ENCODE peak calls at places on chromosome 19, in four cellular contexts. L is prostate gland, K is tibial nerve, Y is thoracic aorta. M is an unnamed sample.

GRCh38 chr19:33303791-33304759 is 1.7 kb upstream of the CEBPA start:
- DNase-seq in L (peak), K (no peak), Y (no peak), M (no peak)

GRCh38 chr19:49976496-49976895 is 15.5 kb upstream of the SIGLEC11 start:
- DNase-seq in L (no peak), K (no peak), Y (no peak), M (no peak)

GRCh38 chr19:39409886-39410619 is 2.4 kb upstream of the PLEKHG2 start:
- DNase-seq in L (peak), K (peak), Y (no peak), M (no peak)

GRCh38 chr19:2726904-2727639 is 5.9 kb upstream of the DIRAS1 start:
- DNase-seq in L (no peak), K (no peak), Y (no peak), M (no peak)

GRCh38 chr19:55391702-55392615 is 6.2 kb downstream of the RPL28 start:
- DNase-seq in L (no peak), K (no peak), Y (no peak), M (no peak)

GRCh38 chr19:46471116-46471733 is at the start of gene PNMA8A:
- DNase-seq in L (no peak), K (no peak), Y (peak), M (peak)

GRCh38 chr19:23415561-23416191 is 20.4 kb upstream of the ZNF91 start:
- DNase-seq in L (no peak), K (no peak), Y (no peak), M (peak)

GRCh38 chr19:14786421-14786851 is 8.1 kb upstream of the ADGRE2 start:
- DNase-seq in L (peak), K (no peak), Y (no peak), M (no peak)

GRCh38 chr19:56671613-56671994 is at the start of gene ZNF835:
- DNase-seq in L (peak), K (peak), Y (peak), M (no peak)

GRCh38 chr19:6588508-6589345 is 2.2 kb downstream of the CD70 start:
- DNase-seq in L (no peak), K (no peak), Y (no peak), M (no peak)

GRCh38 chr19:3821156-3821555 is 35.0 kb upstream of the MATK start:
- DNase-seq in L (no peak), K (no peak), Y (no peak), M (no peak)

GRCh38 chr19:14105680-14106079 is 11.9 kb downstream of the PRKACA start:
- DNase-seq in L (no peak), K (no peak), Y (no peak), M (no peak)

GRCh38 chr19:39420769-39421168 is 8.3 kb downstream of the PLEKHG2 start:
- DNase-seq in L (no peak), K (no peak), Y (no peak), M (no peak)

GRCh38 chr19:14122924-14123323 is 5.4 kb upstream of the PRKACA start:
- DNase-seq in L (no peak), K (no peak), Y (no peak), M (no peak)

GRCh38 chr19:23420824-23421223 is 25.6 kb upstream of the ZNF91 start:
- DNase-seq in L (no peak), K (no peak), Y (no peak), M (no peak)

GRCh38 chr19:54172764-54173699 is at the start of gene TMC4:
- DNase-seq in L (peak), K (no peak), Y (no peak), M (no peak)

GRCh38 chr19:14441041-14441938 is 8.2 kb downstream of the PKN1 start:
- DNase-seq in L (no peak), K (no peak), Y (no peak), M (no peak)

GRCh38 chr19:5181331-5181730 is 159.3 kb downstream of the PTPRS start:
- DNase-seq in L (no peak), K (no peak), Y (no peak), M (no peak)

GRCh38 chr19:2300533-2300932 is 7.4 kb downstream of the LINGO3 start:
- DNase-seq in L (no peak), K (no peak), Y (no peak), M (no peak)

GRCh38 chr19:609001-609340 is 19.3 kb downstream of the HCN2 start:
- DNase-seq in L (no peak), K (no peak), Y (no peak), M (no peak)

GRCh38 chr19:24046550-24046949 is 40.4 kb upstream of the ZNF254 start:
- DNase-seq in L (no peak), K (no peak), Y (no peak), M (no peak)

GRCh38 chr19:49468746-49469447 is 5.1 kb upstream of the FLT3LG start:
- DNase-seq in L (peak), K (peak), Y (peak), M (no peak)

GRCh38 chr19:55117063-55117635 is 288 bp downstream of the PPP1R12C start:
- DNase-seq in L (no peak), K (no peak), Y (no peak), M (no peak)

GRCh38 chr19:54133312-54133956 is 4.1 kb upstream of the CNOT3 start:
- DNase-seq in L (no peak), K (no peak), Y (no peak), M (no peak)

GRCh38 chr19:19515764-19516519 is at the start of gene NDUFA13:
- DNase-seq in L (peak), K (peak), Y (peak), M (peak)
- TF ChIP-seq CTCF in L (no peak), K (no peak), Y (no peak), M (no peak)

GRCh38 chr19:36139473-36140288 is at the start of gene CAPNS1:
- DNase-seq in L (peak), K (peak), Y (peak), M (peak)
- TF ChIP-seq CTCF in L (no peak), K (no peak), Y (peak), M (no peak)

GRCh38 chr19:34847393-34847792 is 74.4 kb upstream of the ZNF599 start:
- DNase-seq in L (no peak), K (no peak), Y (no peak), M (no peak)

GRCh38 chr19:34853369-34853768 is 73.3 kb upstream of the ZNF30 start:
- DNase-seq in L (no peak), K (no peak), Y (no peak), M (no peak)

GRCh38 chr19:34856052-34856451 is 70.7 kb upstream of the ZNF30 start:
- DNase-seq in L (no peak), K (no peak), Y (no peak), M (no peak)

GRCh38 chr19:34851277-34851804 is 75.4 kb upstream of the ZNF30 start:
- DNase-seq in L (no peak), K (no peak), Y (no peak), M (no peak)
- TF ChIP-seq CTCF in L (no peak), K (no peak), Y (no peak), M (no peak)

GRCh38 chr19:17511724-17512573 is 500 bp downstream of the PGLS start:
- DNase-seq in L (peak), K (peak), Y (peak), M (no peak)
- TF ChIP-seq CTCF in L (peak), K (peak), Y (no peak), M (no peak)

DNA sequence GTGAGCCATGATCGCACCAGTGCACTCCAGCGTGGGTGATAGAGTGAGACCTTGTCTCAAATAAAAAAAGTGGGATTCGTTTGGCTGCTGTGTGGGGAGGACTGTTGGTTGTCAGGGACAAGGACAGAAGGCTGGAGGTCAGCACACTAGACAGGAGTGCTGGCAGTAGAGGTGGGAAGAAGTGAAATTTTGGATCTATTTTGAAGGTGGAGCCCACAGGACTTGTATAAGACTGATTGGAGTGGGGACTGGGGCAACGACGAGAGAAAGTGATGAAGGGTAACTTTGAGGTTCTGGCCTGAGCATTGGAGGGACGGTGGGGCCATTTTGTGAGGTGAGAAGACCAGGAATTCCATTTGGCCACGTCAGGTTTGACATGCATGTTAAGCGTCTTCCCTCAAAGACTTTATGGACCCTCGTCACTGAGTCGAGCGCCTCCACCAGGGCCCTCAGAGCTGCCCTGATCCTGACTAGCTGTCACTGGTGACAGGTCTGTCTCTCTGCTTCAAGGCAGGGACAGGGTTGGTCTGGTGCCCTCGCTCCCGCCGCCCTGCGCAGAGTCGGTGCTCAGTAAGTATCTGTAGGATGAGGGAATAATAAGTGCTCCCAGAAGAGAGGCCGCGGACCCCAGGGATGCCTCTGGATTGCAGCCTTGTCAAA is 673 bp downstream of the CTU1 start:
- DNase-seq in L (no peak), K (no peak), Y (no peak), M (no peak)
- TF ChIP-seq CTCF in L (no peak), K (no peak), Y (no peak), M (no peak)

DNA sequence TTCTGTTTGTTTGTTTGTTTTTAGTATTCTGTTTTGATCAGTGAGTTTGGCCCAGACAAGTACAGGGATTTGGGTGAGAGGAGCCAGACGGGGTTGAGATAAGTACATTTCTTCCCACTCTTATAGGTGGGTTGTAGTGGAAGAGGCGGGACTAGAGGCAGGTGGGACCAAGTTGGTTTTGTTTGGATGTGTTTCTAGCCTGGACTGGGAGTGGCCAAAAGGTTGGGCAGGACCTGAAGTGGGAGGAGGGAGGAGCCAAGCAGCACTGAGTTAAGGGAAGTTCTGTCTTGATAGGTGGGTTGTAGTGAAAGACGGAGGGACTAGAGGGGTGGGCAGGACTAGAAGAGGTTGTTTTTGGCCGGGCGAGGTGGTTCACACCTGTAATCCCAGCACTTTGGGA is 9.0 kb downstream of the DNASE2 start:
- DNase-seq in L (no peak), K (no peak), Y (no peak), M (no peak)
- TF ChIP-seq CTCF in L (no peak), K (no peak), Y (no peak), M (no peak)

DNA sequence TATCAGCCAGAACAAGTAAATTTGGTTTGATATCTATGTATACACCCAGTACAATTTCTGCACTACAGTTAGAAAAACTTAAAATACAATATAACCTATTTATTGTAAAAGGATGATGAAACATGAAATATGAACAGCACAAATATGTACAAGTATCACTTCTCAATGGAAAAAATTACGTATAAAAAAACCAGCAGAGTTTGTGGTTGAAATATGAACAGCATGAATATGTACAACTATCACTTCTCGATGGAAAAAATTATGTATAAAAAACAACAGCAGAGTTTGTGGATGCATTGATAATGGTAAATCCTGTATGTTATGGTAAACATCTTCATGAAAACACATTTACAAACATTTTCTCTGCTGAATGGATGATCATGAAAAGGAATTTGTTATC is 32.4 kb upstream of the CEACAM21 start:
- DNase-seq in L (no peak), K (no peak), Y (no peak), M (no peak)
- TF ChIP-seq CTCF in L (no peak), K (no peak), Y (no peak), M (no peak)

GRCh38 chr19:10393137-10393536 is 10.2 kb downstream of the CDC37 start:
- DNase-seq in L (no peak), K (no peak), Y (no peak), M (no peak)
- TF ChIP-seq CTCF in L (no peak), K (no peak), Y (no peak), M (no peak)

GRCh38 chr19:18470153-18470552 is 32.2 kb upstream of the ISYNA1 start:
- DNase-seq in L (no peak), K (no peak), Y (no peak), M (no peak)
- TF ChIP-seq CTCF in L (no peak), K (peak), Y (peak), M (no peak)

DNA sequence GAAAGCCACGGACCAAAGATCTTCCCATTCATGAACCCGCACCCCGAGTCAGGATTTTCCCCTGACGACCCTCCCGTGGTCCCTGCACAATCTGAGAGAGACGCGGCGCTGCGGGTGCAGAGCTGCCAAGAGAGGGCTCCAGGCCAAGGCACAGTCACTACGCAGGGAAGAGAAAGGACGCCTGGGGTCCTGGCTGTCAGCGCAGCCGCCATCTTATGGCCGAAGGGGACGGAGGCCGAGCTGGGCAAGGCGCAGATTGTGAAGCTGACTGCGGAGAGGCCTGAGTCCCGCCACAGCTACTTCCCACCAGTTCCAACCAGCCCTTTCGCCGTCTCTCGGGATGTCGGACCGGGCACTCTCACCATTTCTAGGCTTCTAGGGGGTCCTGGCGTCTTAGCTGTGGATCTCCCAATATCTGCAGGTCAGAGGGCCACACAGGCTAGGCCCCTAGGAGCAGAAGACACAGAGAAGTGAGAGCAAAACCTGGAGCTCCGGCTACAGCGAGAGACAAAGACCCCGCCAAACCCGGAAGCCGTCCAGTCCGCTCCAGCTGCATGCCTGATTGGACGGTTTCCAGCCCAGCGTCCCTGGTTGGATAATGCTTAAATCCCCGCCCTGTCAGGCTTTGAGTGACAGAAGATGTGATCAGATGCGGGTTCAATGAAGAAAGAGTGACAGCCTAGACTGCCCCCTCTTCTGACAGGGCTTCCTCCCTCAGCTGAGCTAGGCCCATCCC is at the start of gene ZNF100:
- DNase-seq in L (peak), K (peak), Y (peak), M (peak)
- TF ChIP-seq CTCF in L (no peak), K (no peak), Y (no peak), M (no peak)